ENCODE peak calls at places on chromosome X, in four cellular contexts. Q is ecto neural progenitor cell; B is CD8-positive, alpha-beta T cell; F is neural crest cell. N is an unnamed sample.

GRCh38 chrX:150017868-150018267 is 79.6 kb upstream of the EOLA2 start:
- DNase-seq in F (no peak), B (no peak), Q (no peak), N (no peak)

GRCh38 chrX:132631579-132632232 is 142.9 kb upstream of the MBNL3 start:
- DNase-seq in B (no peak), Q (no peak), F (no peak), N (no peak)

GRCh38 chrX:146264763-146265375 is 447.2 kb downstream of the SLITRK2 start:
- DNase-seq in F (no peak), Q (no peak), B (no peak), N (no peak)

GRCh38 chrX:41238543-41238942 is 95.4 kb upstream of the DDX3X start:
- DNase-seq in B (no peak), F (no peak), Q (no peak), N (no peak)

GRCh38 chrX:10414872-10415703 is 205.3 kb downstream of the MID1 start:
- DNase-seq in F (no peak), Q (no peak), B (no peak), N (no peak)

GRCh38 chrX:38435130-38435529 is 82.7 kb downstream of the OTC start:
- DNase-seq in F (no peak), Q (no peak), B (no peak), N (no peak)

GRCh38 chrX:141220342-141221008 is 21.8 kb downstream of the SPANXC start:
- DNase-seq in Q (no peak), B (no peak), F (no peak), N (no peak)

GRCh38 chrX:8815460-8816065 is 14.4 kb upstream of the FAM9A start:
- DNase-seq in B (no peak), Q (no peak), F (peak), N (no peak)

GRCh38 chrX:68508799-68509198 is 9.9 kb downstream of the YIPF6 start:
- DNase-seq in Q (no peak), B (no peak), F (no peak), N (no peak)

GRCh38 chrX:133473451-133473850 is 58.2 kb upstream of the GPC4 start:
- DNase-seq in F (no peak), B (no peak), Q (no peak), N (no peak)

GRCh38 chrX:8607326-8607725 is 124.6 kb downstream of the ANOS1 start:
- DNase-seq in F (no peak), B (no peak), Q (no peak), N (no peak)

GRCh38 chrX:151790421-151791160 is 56.0 kb downstream of the CNGA2 start:
- DNase-seq in Q (no peak), F (no peak), B (no peak), N (no peak)

GRCh38 chrX:125131146-125131545 is 188.5 kb upstream of the TEX13C start:
- DNase-seq in F (no peak), Q (no peak), B (no peak), N (no peak)

GRCh38 chrX:30275498-30275897 is 28.6 kb downstream of the MAGEB1 start:
- DNase-seq in Q (no peak), F (no peak), B (no peak), N (no peak)

GRCh38 chrX:39899876-39900787 is 197.6 kb downstream of the BCOR start:
- DNase-seq in B (no peak), F (no peak), Q (peak), N (no peak)

GRCh38 chrX:118495958-118496762 is 545 bp downstream of the DOCK11 start:
- DNase-seq in B (peak), F (peak), Q (no peak), N (peak)

GRCh38 chrX:20001615-20002014 is 10.8 kb upstream of the BCLAF3 start:
- DNase-seq in B (no peak), F (no peak), Q (no peak), N (no peak)

GRCh38 chrX:82218361-82218760 is 1016.5 kb downstream of the SH3BGRL start:
- DNase-seq in F (no peak), B (no peak), Q (no peak), N (no peak)

GRCh38 chrX:135421932-135422809 is at the start of gene SMIM10L2A:
- DNase-seq in Q (peak), F (no peak), B (no peak), N (no peak)

GRCh38 chrX:119880552-119881437 is 9.2 kb downstream of the NDUFA1 start:
- DNase-seq in F (peak), B (no peak), Q (peak), N (no peak)

GRCh38 chrX:47674776-47675175 is 15.8 kb upstream of the UXT start:
- DNase-seq in Q (no peak), F (no peak), B (no peak), N (no peak)

GRCh38 chrX:56564921-56565861 is 1.8 kb downstream of the UBQLN2 start:
- DNase-seq in Q (no peak), F (no peak), B (no peak), N (no peak)

GRCh38 chrX:13448941-13449340 is 120.5 kb upstream of the EGFL6 start:
- DNase-seq in F (no peak), B (no peak), Q (no peak), N (no peak)

GRCh38 chrX:114181195-114181594 is 402.7 kb upstream of the HTR2C start:
- DNase-seq in F (no peak), B (no peak), Q (no peak), N (no peak)